ENCODE peak calls at places on chromosomes 1 and 21, in ten cellular contexts. B, C, J, F, A, D, V, U, Q and P are unnamed samples.

GRCh38 chr1:87800006-87800405 is 471.3 kb downstream of the LMO4 start:
- DNase-seq in J (no peak), A (no peak), U (no peak), F (no peak), Q (no peak), V (no peak), B (no peak), C (no peak), D (no peak), P (no peak)

GRCh38 chr1:156897078-156897825 is 3.7 kb downstream of the PEAR1 start:
- DNase-seq in B (no peak), U (no peak), J (no peak), V (no peak), Q (peak), D (no peak), A (no peak), C (no peak), F (no peak), P (no peak)

GRCh38 chr1:160550572-160551034 is 27.5 kb upstream of the SLAMF6 start:
- DNase-seq in U (peak), J (no peak), D (no peak), F (no peak), C (no peak), A (no peak), Q (no peak), B (no peak), V (no peak), P (no peak)

GRCh38 chr1:35097224-35097623 is 18.0 kb downstream of the ZMYM1 start:
- DNase-seq in U (no peak), B (no peak), J (no peak), Q (no peak), A (no peak), D (no peak), F (no peak), V (no peak), C (no peak), P (no peak)

GRCh38 chr1:66266756-66267155 is 267.2 kb upstream of the SGIP1 start:
- DNase-seq in C (no peak), D (no peak), A (no peak), U (no peak), B (no peak), V (no peak), F (no peak), Q (no peak), J (no peak), P (no peak)

GRCh38 chr1:89739013-89739843 is 81.6 kb upstream of the LRRC8D start:
- DNase-seq in F (no peak), Q (no peak), J (no peak), U (peak), C (no peak), B (no peak), D (no peak), A (no peak), V (no peak), P (peak)

GRCh38 chr21:46562472-46562871 is 42.4 kb downstream of the S100B start:
- DNase-seq in J (no peak), U (no peak), A (no peak), D (no peak), F (no peak), Q (no peak), B (no peak), V (no peak), C (no peak), P (no peak)

GRCh38 chr1:192544983-192545393 is 30.6 kb upstream of the RGS1 start:
- DNase-seq in U (no peak), B (no peak), C (no peak), Q (no peak), J (peak), A (no peak), V (no peak), D (no peak), F (no peak), P (peak)

GRCh38 chr1:116002781-116003455 is 26.6 kb downstream of the SLC22A15 start:
- DNase-seq in Q (no peak), C (no peak), U (no peak), A (peak), B (no peak), D (no peak), J (no peak), F (no peak), V (no peak), P (no peak)

GRCh38 chr1:42135426-42135825 is 17.8 kb upstream of the GUCA2B start:
- DNase-seq in A (no peak), C (no peak), Q (no peak), F (no peak), B (no peak), J (no peak), V (no peak), D (no peak), U (no peak), P (no peak)

GRCh38 chr1:54007613-54008012 is 10.4 kb downstream of the LDLRAD1 start:
- DNase-seq in C (no peak), Q (no peak), D (no peak), U (no peak), B (no peak), A (no peak), J (no peak), V (no peak), F (no peak), P (no peak)

GRCh38 chr1:229228522-229228921 is 42.4 kb upstream of the RAB4A start:
- DNase-seq in A (no peak), D (no peak), Q (no peak), C (no peak), B (no peak), V (no peak), U (no peak), F (no peak), J (no peak), P (no peak)

GRCh38 chr1:3942416-3943122 is 42.5 kb upstream of the C1orf174 start:
- DNase-seq in V (no peak), Q (no peak), F (no peak), C (peak), U (no peak), J (no peak), D (peak), A (no peak), B (no peak), P (no peak)

GRCh38 chr1:11749203-11749689 is 12.7 kb upstream of the C1orf167 start:
- DNase-seq in U (peak), J (no peak), C (peak), Q (no peak), V (peak), B (peak), A (no peak), D (peak), F (peak), P (peak)

GRCh38 chr1:77047978-77048614 is 171.1 kb downstream of the PIGK start:
- DNase-seq in B (no peak), A (no peak), J (no peak), Q (no peak), F (no peak), C (no peak), V (no peak), D (no peak), U (no peak), P (no peak)

GRCh38 chr1:156114101-156114918 is at the start of gene LMNA:
- DNase-seq in F (peak), U (peak), D (peak), A (peak), J (peak), B (peak), Q (peak), V (peak), C (peak), P (peak)

GRCh38 chr1:242184955-242185354 is 186.1 kb upstream of the MAP1LC3C start:
- DNase-seq in B (no peak), C (no peak), U (no peak), F (no peak), V (no peak), A (no peak), D (no peak), Q (no peak), J (no peak), P (no peak)

GRCh38 chr1:24409535-24409934 is 4.0 kb downstream of the STPG1 start:
- DNase-seq in C (no peak), A (no peak), Q (no peak), V (no peak), F (no peak), B (no peak), U (no peak), D (no peak), J (no peak), P (peak)

GRCh38 chr1:50450861-50451653 is 27.8 kb upstream of the DMRTA2 start:
- DNase-seq in Q (no peak), J (no peak), A (no peak), V (no peak), C (no peak), B (no peak), D (no peak), F (no peak), U (no peak), P (no peak)

GRCh38 chr1:193417945-193418744 is 231.7 kb upstream of the B3GALT2 start:
- DNase-seq in V (no peak), B (no peak), J (no peak), C (no peak), F (no peak), A (no peak), Q (no peak), U (no peak), D (no peak), P (peak)

GRCh38 chr1:97145321-97145956 is 423.9 kb downstream of the PTBP2 start:
- DNase-seq in C (no peak), A (peak), B (no peak), U (no peak), D (no peak), V (no peak), Q (no peak), J (no peak), F (no peak), P (peak)

GRCh38 chr1:113641396-113641795 is 117.9 kb downstream of the PHTF1 start:
- DNase-seq in C (no peak), F (no peak), U (no peak), B (no peak), D (no peak), V (no peak), A (no peak), J (no peak), Q (no peak), P (no peak)

GRCh38 chr1:109806733-109807397 is 43.1 kb upstream of the EPS8L3 start:
- DNase-seq in V (no peak), D (no peak), Q (peak), C (no peak), B (peak), A (no peak), J (no peak), U (no peak), F (no peak), P (no peak)

GRCh38 chr1:183596500-183596899 is 6.2 kb upstream of the NCF2 start:
- DNase-seq in V (no peak), D (no peak), F (no peak), Q (no peak), J (no peak), U (no peak), B (no peak), C (no peak), A (no peak), P (no peak)

GRCh38 chr1:48294656-48295055 is 72.1 kb downstream of the SLC5A9 start:
- DNase-seq in J (no peak), A (no peak), C (no peak), B (no peak), U (no peak), F (no peak), D (no peak), V (no peak), Q (no peak), P (no peak)

GRCh38 chr1:205416326-205416725 is 5.5 kb downstream of the LEMD1 start:
- DNase-seq in J (no peak), Q (no peak), F (no peak), D (no peak), C (no peak), V (no peak), A (no peak), U (no peak), B (no peak), P (no peak)

GRCh38 chr1:22751124-22751531 is 40.5 kb downstream of the EPHB2 start:
- DNase-seq in U (no peak), Q (no peak), A (no peak), B (no peak), J (no peak), C (peak), D (no peak), F (no peak), V (no peak), P (no peak)

GRCh38 chr1:61318319-61319125 is 236.2 kb downstream of the NFIA start:
- DNase-seq in F (peak), Q (no peak), A (no peak), V (no peak), B (no peak), D (peak), J (peak), U (peak), C (peak), P (peak)

GRCh38 chr1:51330331-51331201 is at the start of gene TTC39A:
- DNase-seq in B (no peak), V (no peak), Q (no peak), D (peak), J (no peak), F (no peak), U (no peak), A (no peak), C (no peak), P (peak)

GRCh38 chr1:205971082-205971481 is 27.8 kb upstream of the SLC26A9 start:
- DNase-seq in A (no peak), F (no peak), Q (no peak), V (no peak), B (no peak), U (no peak), C (no peak), J (no peak), D (no peak), P (no peak)

GRCh38 chr1:161182214-161182613 is 4.9 kb upstream of the B4GALT3 start:
- DNase-seq in Q (peak), U (no peak), F (no peak), C (no peak), A (no peak), V (no peak), D (no peak), J (peak), B (no peak), P (no peak)

GRCh38 chr1:216237927-216238550 is 185.2 kb downstream of the USH2A start:
- DNase-seq in D (no peak), A (no peak), B (no peak), F (no peak), C (no peak), V (no peak), U (no peak), J (no peak), Q (no peak), P (no peak)

GRCh38 chr1:234756066-234756783 is 146.2 kb upstream of the IRF2BP2 start:
- DNase-seq in Q (no peak), B (no peak), A (no peak), D (no peak), U (no peak), J (no peak), C (no peak), F (no peak), V (no peak), P (peak)

GRCh38 chr1:234760303-234760723 is 150.3 kb upstream of the IRF2BP2 start:
- DNase-seq in J (no peak), Q (no peak), A (no peak), C (no peak), F (no peak), D (no peak), V (no peak), B (no peak), U (no peak), P (no peak)

GRCh38 chr1:234759888-234760287 is 149.9 kb upstream of the IRF2BP2 start:
- DNase-seq in B (no peak), F (no peak), V (no peak), D (no peak), U (no peak), C (no peak), J (no peak), A (no peak), Q (no peak), P (no peak)

GRCh38 chr1:234756857-234757256 is 146.9 kb upstream of the IRF2BP2 start:
- DNase-seq in B (no peak), D (no peak), V (no peak), A (no peak), J (no peak), C (no peak), U (no peak), Q (no peak), F (no peak), P (no peak)

GRCh38 chr1:234758851-234759250 is 148.9 kb upstream of the IRF2BP2 start:
- DNase-seq in U (no peak), F (no peak), J (no peak), B (no peak), C (peak), Q (no peak), V (no peak), D (no peak), A (no peak), P (no peak)
- H3K27ac ChIP-seq in U (no peak), F (no peak), J (no peak), B (no peak), C (peak), Q (no peak), V (no peak), D (no peak), A (no peak), P (no peak)

GRCh38 chr1:1407101-1407956 is at the start of gene MRPL20:
- DNase-seq in B (peak), F (peak), D (peak), Q (peak), V (peak), C (peak), A (peak), U (peak), J (peak), P (peak)

GRCh38 chr1:1406101-1406820 is 832 bp downstream of the MRPL20 start:
- DNase-seq in F (no peak), J (no peak), D (no peak), B (no peak), A (no peak), U (peak), V (no peak), Q (no peak), C (no peak), P (no peak)

GRCh38 chr1:1403543-1404112 is 3.5 kb downstream of the MRPL20 start:
- DNase-seq in D (no peak), A (no peak), V (no peak), J (no peak), U (no peak), C (no peak), F (no peak), B (no peak), Q (no peak), P (no peak)

GRCh38 chr1:1407957-1408318 is 845 bp upstream of the MRPL20 start:
- DNase-seq in V (no peak), U (no peak), J (no peak), D (no peak), F (no peak), B (no peak), A (no peak), C (no peak), Q (no peak), P (no peak)

GRCh38 chr1:1406821-1407100 is 332 bp downstream of the MRPL20 start:
- DNase-seq in B (no peak), U (peak), D (no peak), F (no peak), Q (no peak), V (no peak), J (no peak), C (no peak), A (no peak), P (no peak)
- H3K27ac ChIP-seq in B (peak), U (peak), D (peak), F (peak), Q (peak), V (peak), J (peak), C (peak), A (peak), P (peak)

GRCh38 chr1:233433436-233434213 is 106.1 kb downstream of the MAP3K21 start:
- DNase-seq in U (no peak), V (no peak), Q (no peak), C (no peak), D (no peak), B (no peak), J (no peak), F (no peak), A (no peak), P (peak)

GRCh38 chr1:233424727-233425222 is 97.3 kb downstream of the MAP3K21 start:
- DNase-seq in C (no peak), V (no peak), U (no peak), A (no peak), D (no peak), B (no peak), J (no peak), Q (no peak), F (no peak), P (no peak)

GRCh38 chr1:233431753-233432403 is 104.4 kb downstream of the MAP3K21 start:
- DNase-seq in D (no peak), U (no peak), J (no peak), F (no peak), C (no peak), A (no peak), B (no peak), Q (no peak), V (no peak), P (no peak)

GRCh38 chr1:233432916-233433315 is 105.4 kb downstream of the MAP3K21 start:
- DNase-seq in C (no peak), U (no peak), D (no peak), Q (no peak), A (no peak), V (no peak), J (no peak), F (no peak), B (no peak), P (no peak)

DNA sequence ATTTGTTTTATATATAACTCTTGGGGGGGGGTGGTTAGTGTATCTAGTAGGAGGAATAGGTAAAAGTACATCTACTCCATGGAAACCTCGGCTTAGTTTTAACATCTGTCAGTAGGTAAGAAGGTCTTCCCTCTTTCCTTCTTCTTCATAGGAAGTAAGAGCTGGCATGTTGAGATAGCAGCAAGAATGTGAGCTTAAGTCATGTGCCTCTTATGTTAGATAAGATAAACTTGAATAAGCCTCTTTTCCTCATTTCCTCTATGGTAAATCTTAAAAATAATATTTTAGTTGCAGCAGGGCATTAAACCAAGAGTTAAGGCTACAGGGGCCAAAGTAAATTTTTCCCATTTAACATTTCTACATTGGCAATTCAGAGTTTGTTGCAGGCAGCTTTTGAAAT is 100.4 kb downstream of the MAP3K21 start:
- DNase-seq in C (no peak), Q (no peak), A (no peak), U (no peak), D (no peak), J (no peak), F (no peak), B (no peak), V (no peak), P (no peak)
- H3K27ac ChIP-seq in C (no peak), Q (no peak), A (no peak), U (no peak), D (peak), J (no peak), F (no peak), B (no peak), V (no peak), P (no peak)

GRCh38 chr21:38495242-38495641 is 3.0 kb downstream of the ERG start:
- DNase-seq in C (no peak), F (no peak), B (no peak), A (no peak), U (no peak), V (no peak), J (no peak), Q (no peak), D (no peak), P (no peak)

GRCh38 chr21:38493549-38494253 is 4.6 kb downstream of the ERG start:
- DNase-seq in D (no peak), Q (no peak), U (no peak), J (no peak), B (no peak), C (no peak), V (no peak), A (no peak), F (no peak), P (no peak)

GRCh38 chr21:38494688-38495087 is 3.6 kb downstream of the ERG start:
- DNase-seq in F (no peak), D (no peak), Q (no peak), J (no peak), A (no peak), C (no peak), V (no peak), U (no peak), B (no peak), P (no peak)

GRCh38 chr21:38496224-38496623 is 2.1 kb downstream of the ERG start:
- DNase-seq in U (no peak), D (no peak), F (no peak), A (no peak), V (no peak), Q (no peak), C (no peak), J (no peak), B (no peak), P (no peak)

GRCh38 chr21:38494254-38494648 is 4.0 kb downstream of the ERG start:
- DNase-seq in F (no peak), Q (no peak), V (no peak), A (no peak), J (no peak), C (no peak), B (no peak), D (no peak), U (no peak), P (no peak)
- H3K27ac ChIP-seq in F (no peak), Q (no peak), V (peak), A (no peak), J (no peak), C (no peak), B (peak), D (no peak), U (no peak), P (no peak)